ENCODE peak calls at places on chromosomes 6 and 20, in eight cellular contexts. G, S, P, L, V, B, T and H are unnamed samples.

GRCh38 chr20:40195742-40196141 is 493.3 kb downstream of the MAFB start:
- DNase-seq in G (no peak), S (no peak), P (no peak), L (no peak), V (no peak), B (no peak), T (no peak), H (no peak)

GRCh38 chr6:30900863-30901417 is 7.1 kb upstream of the GTF2H4 start:
- DNase-seq in G (no peak), S (no peak), P (peak; percentile 6), L (no peak), V (no peak), B (no peak), T (no peak), H (no peak)

GRCh38 chr6:105943514-105943913 is 142.6 kb upstream of the PRDM1 start:
- DNase-seq in G (no peak), S (no peak), P (no peak), L (no peak), V (no peak), B (no peak), T (no peak), H (no peak)

GRCh38 chr20:50418890-50419642 is 91.1 kb upstream of the PTPN1 start:
- DNase-seq in G (no peak), S (no peak), P (no peak), L (no peak), V (no peak), B (no peak), T (peak; percentile 56), H (no peak)

GRCh38 chr20:12896180-12896579 is 112.6 kb upstream of the SPTLC3 start:
- DNase-seq in G (no peak), S (no peak), P (no peak), L (no peak), V (no peak), B (no peak), T (no peak), H (no peak)

GRCh38 chr6:106446287-106446885 is 85.9 kb downstream of the CRYBG1 start:
- DNase-seq in G (peak; percentile 36), S (peak; percentile 10), P (peak; percentile 12), L (no peak), V (peak; percentile 12), B (no peak), T (no peak), H (peak; percentile 16)

GRCh38 chr6:31464252-31465184 is 33.4 kb upstream of the MICB start:
- DNase-seq in G (no peak), S (no peak), P (no peak), L (no peak), V (no peak), B (no peak), T (no peak), H (no peak)

GRCh38 chr6:152897807-152898399 is 84.9 kb downstream of the FBXO5 start:
- DNase-seq in G (peak; percentile 54), S (peak; percentile 49), P (peak; percentile 63), L (peak; percentile 51), V (peak; percentile 46), B (peak; percentile 42), T (peak; percentile 68), H (peak; percentile 77)

GRCh38 chr6:153150767-153151440 is 19.8 kb upstream of the RGS17 start:
- DNase-seq in G (peak; percentile 3), S (no peak), P (peak; percentile 66), L (no peak), V (no peak), B (no peak), T (no peak), H (no peak)

GRCh38 chr20:32976746-32977145 is 27.5 kb downstream of the SUN5 start:
- DNase-seq in G (no peak), S (no peak), P (no peak), L (no peak), V (no peak), B (no peak), T (no peak), H (no peak)

GRCh38 chr6:31621991-31622390 is 1.5 kb downstream of the PRRC2A start:
- DNase-seq in G (peak; percentile 21), S (no peak), P (peak; percentile 33), L (no peak), V (no peak), B (no peak), T (no peak), H (no peak)

GRCh38 chr6:116461563-116462507 is 660 bp downstream of the CALHM6 start:
- DNase-seq in G (peak; percentile 50), S (no peak), P (peak; percentile 77), L (no peak), V (peak; percentile 47), B (peak; percentile 59), T (peak; percentile 70), H (peak; percentile 15)
- H3K27ac ChIP-seq in G (peak overlapping the region; percentile 8), S (no peak overlapping the region), P (no peak overlapping the region), L (no peak overlapping the region), V (no peak overlapping the region), B (peak overlapping the region; percentile 31), T (peak overlapping the region; percentile 54), H (no peak overlapping the region)

GRCh38 chr6:1382883-1383728 is 6.3 kb upstream of the FOXF2 start:
- DNase-seq in G (no peak), S (no peak), P (no peak), L (no peak), V (no peak), B (no peak), T (no peak), H (no peak)
- H3K4me3 ChIP-seq in G (no peak overlapping the region), S (no peak overlapping the region), P (no peak overlapping the region), L (no peak overlapping the region), V (no peak overlapping the region), B (no peak overlapping the region), T (no peak overlapping the region), H (no peak overlapping the region)

GRCh38 chr6:18178959-18179358 is 23.7 kb downstream of the KDM1B start:
- DNase-seq in G (no peak), S (no peak), P (no peak), L (no peak), V (no peak), B (no peak), T (no peak), H (no peak)
- H3K27ac ChIP-seq in G (no peak overlapping the region), S (no peak overlapping the region), P (no peak overlapping the region), L (no peak overlapping the region), V (no peak overlapping the region), B (no peak overlapping the region), T (no peak overlapping the region), H (no peak overlapping the region)

GRCh38 chr6:93494057-93494456 is 74.7 kb upstream of the EPHA7 start:
- DNase-seq in G (no peak), S (no peak), P (no peak), L (no peak), V (no peak), B (no peak), T (no peak), H (no peak)

GRCh38 chr6:93498713-93499112 is 79.4 kb upstream of the EPHA7 start:
- DNase-seq in G (no peak), S (no peak), P (no peak), L (no peak), V (no peak), B (no peak), T (no peak), H (no peak)

DNA sequence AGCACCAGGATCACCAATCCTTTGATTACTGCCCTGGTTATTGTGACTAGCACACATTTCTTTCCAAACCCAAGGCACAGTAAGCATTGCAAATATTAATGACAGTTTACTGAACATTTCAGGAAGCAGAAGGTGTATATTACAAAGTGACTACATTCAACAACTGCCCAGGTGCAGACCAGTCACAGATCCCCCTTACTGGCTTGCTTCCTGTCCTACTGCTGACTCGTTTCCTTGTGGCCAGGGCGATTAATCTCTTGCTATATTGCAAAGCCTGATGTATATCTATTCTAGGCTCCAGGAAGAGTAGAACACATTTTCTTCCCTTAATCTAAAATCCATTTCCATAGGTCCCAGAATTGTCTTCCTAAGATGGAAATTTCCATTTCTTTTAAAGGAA is 77.2 kb upstream of the EPHA7 start:
- DNase-seq in G (no peak), S (no peak), P (no peak), L (no peak), V (no peak), B (no peak), T (no peak), H (peak; percentile 28)
- H3K4me3 ChIP-seq in G (no peak overlapping the region), S (no peak overlapping the region), P (no peak overlapping the region), L (no peak overlapping the region), V (no peak overlapping the region), B (no peak overlapping the region), T (no peak overlapping the region), H (no peak overlapping the region)

GRCh38 chr6:36627141-36627540 is 33.0 kb downstream of the SRSF3 start:
- DNase-seq in G (no peak), S (no peak), P (no peak), L (no peak), V (no peak), B (no peak), T (no peak), H (no peak)
- H3K27ac ChIP-seq in G (peak overlapping the region; percentile 86), S (no peak overlapping the region), P (no peak overlapping the region), L (no peak overlapping the region), V (no peak overlapping the region), B (peak overlapping the region; percentile 90), T (no peak overlapping the region), H (no peak overlapping the region)

GRCh38 chr20:57998276-57998675 is 230.2 kb downstream of the ANKRD60 start:
- DNase-seq in G (no peak), S (no peak), P (no peak), L (no peak), V (no peak), B (no peak), T (no peak), H (no peak)

GRCh38 chr20:58001381-58001780 is 227.1 kb downstream of the ANKRD60 start:
- DNase-seq in G (no peak), S (no peak), P (peak; percentile 84), L (no peak), V (no peak), B (no peak), T (no peak), H (no peak)

GRCh38 chr20:57996936-57997629 is 231.4 kb downstream of the ANKRD60 start:
- DNase-seq in G (no peak), S (peak; percentile 42), P (no peak), L (no peak), V (no peak), B (no peak), T (no peak), H (no peak)

GRCh38 chr20:57998981-57999464 is 229.4 kb downstream of the ANKRD60 start:
- DNase-seq in G (no peak), S (no peak), P (no peak), L (no peak), V (no peak), B (no peak), T (no peak), H (no peak)

GRCh38 chr20:57999465-58000111 is 228.9 kb downstream of the ANKRD60 start:
- DNase-seq in G (no peak), S (no peak), P (no peak), L (no peak), V (no peak), B (no peak), T (peak; percentile 40), H (no peak)
- H3K4me3 ChIP-seq in G (no peak overlapping the region), S (no peak overlapping the region), P (no peak overlapping the region), L (no peak overlapping the region), V (no peak overlapping the region), B (no peak overlapping the region), T (no peak overlapping the region), H (no peak overlapping the region)